ENCODE peak calls at places on chromosome 2, in ten cellular contexts. A is aorta, L is right lobe of liver, V is fibroblast of lung, I is H9, Z is PC-3, M is trophoblast cell, B is lung, R is cardiac muscle cell, H is ovary. G is an unnamed sample. For H3K4me1, the result is how much of the 10 kb centered on the place peaks cover.

GRCh38 chr2:46125798-46126197 is 171.4 kb upstream of the EPAS1 start:
- DNase-seq in A (no peak), L (no peak), V (no peak), I (no peak), Z (no peak), M (no peak), B (no peak), R (no peak), H (no peak), G (no peak)

GRCh38 chr2:73080321-73081131 is 9.0 kb upstream of the SFXN5 start:
- DNase-seq in A (no peak), L (no peak), V (no peak), I (no peak), Z (no peak), M (no peak), B (no peak), R (peak), H (no peak), G (no peak)

GRCh38 chr2:19349911-19350677 is 8.3 kb downstream of the OSR1 start:
- DNase-seq in A (peak), L (peak), V (peak), I (peak), Z (peak), M (peak), B (no peak), R (peak), H (no peak), G (no peak)

GRCh38 chr2:10783421-10783820 is 29.2 kb downstream of the PDIA6 start:
- DNase-seq in A (no peak), L (no peak), V (peak), I (no peak), Z (peak), M (no peak), B (no peak), R (no peak), H (no peak), G (no peak)

GRCh38 chr2:1253608-1254007 is 159.7 kb upstream of the TPO start:
- DNase-seq in A (no peak), L (no peak), V (no peak), I (no peak), Z (no peak), M (no peak), B (no peak), R (no peak), H (no peak), G (no peak)

GRCh38 chr2:102481931-102482330 is 8.9 kb downstream of the SLC9A4 start:
- DNase-seq in A (no peak), L (no peak), V (no peak), I (no peak), Z (no peak), M (no peak), B (no peak), R (no peak), H (no peak), G (no peak)

GRCh38 chr2:197008229-197008628 is 81.7 kb upstream of the PGAP1 start:
- DNase-seq in A (no peak), L (no peak), V (peak), I (no peak), Z (peak), M (peak), B (no peak), R (peak), H (no peak), G (no peak)

GRCh38 chr2:101330253-101330921 is 21.9 kb upstream of the RNF149 start:
- DNase-seq in A (peak), L (no peak), V (peak), I (peak), Z (no peak), M (no peak), B (no peak), R (peak), H (no peak), G (no peak)

GRCh38 chr2:133667085-133667484 is 98.8 kb upstream of the NCKAP5 start:
- DNase-seq in A (no peak), L (no peak), V (peak), I (no peak), Z (peak), M (no peak), B (no peak), R (peak), H (no peak), G (no peak)

GRCh38 chr2:3309496-3310355 is 67.9 kb downstream of the EIPR1 start:
- DNase-seq in A (no peak), L (peak), V (no peak), I (no peak), Z (no peak), M (no peak), B (no peak), R (no peak), H (no peak), G (no peak)

GRCh38 chr2:138707424-138708074 is 72.6 kb downstream of the NXPH2 start:
- DNase-seq in A (no peak), L (no peak), V (peak), I (no peak), Z (peak), M (no peak), B (no peak), R (peak), H (no peak), G (no peak)

GRCh38 chr2:28080911-28081310 is 190.4 kb downstream of the BABAM2 start:
- DNase-seq in A (peak), L (no peak), V (peak), I (no peak), Z (peak), M (peak), B (no peak), R (peak), H (peak), G (no peak)

GRCh38 chr2:204834716-204835115 is 289.4 kb downstream of the PARD3B start:
- DNase-seq in A (no peak), L (no peak), V (no peak), I (no peak), Z (no peak), M (no peak), B (no peak), R (no peak), H (no peak), G (no peak)

GRCh38 chr2:4930704-4931103 is 761.5 kb upstream of the SOX11 start:
- DNase-seq in A (no peak), L (no peak), V (no peak), I (no peak), Z (no peak), M (no peak), B (no peak), R (no peak), H (no peak), G (no peak)

DNA sequence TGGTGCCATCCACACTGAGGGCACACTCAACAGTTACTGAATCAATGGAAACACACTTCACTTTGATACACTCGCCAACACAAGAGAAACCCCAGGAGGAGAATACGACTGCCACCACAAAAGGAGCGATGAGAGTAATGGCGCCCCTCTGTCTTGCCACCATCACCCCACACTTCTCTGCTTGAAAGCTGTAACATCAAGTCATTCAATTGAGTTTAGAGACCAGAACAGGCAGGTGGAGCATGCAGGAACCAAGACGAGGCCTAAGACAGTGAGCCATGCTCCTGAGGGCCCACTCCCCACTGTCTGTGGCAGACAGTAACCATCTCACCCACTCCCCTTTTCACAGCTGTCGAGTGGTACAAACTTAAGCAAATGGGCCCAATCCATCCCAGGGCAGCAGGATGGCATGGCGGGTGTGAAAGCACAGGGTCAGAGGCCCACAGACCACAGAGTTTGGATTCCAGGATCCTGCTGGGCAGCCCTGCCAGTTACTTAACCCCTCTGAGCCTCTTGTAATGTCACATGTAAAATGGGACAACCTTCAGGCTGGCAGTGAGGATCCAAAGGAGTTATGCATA is 101.9 kb downstream of the TNS1 start:
- DNase-seq in A (no peak), L (no peak), V (no peak), I (no peak), Z (no peak), M (no peak), B (no peak), R (no peak), H (no peak), G (no peak)
- H3K4me1 ChIP-seq in A (under half), L (half or more), V (under half), I (under half), Z (under half), M (under half), B (half or more), R (under half), H (half or more), G (under half)

GRCh38 chr2:188265315-188265714 is 26.4 kb upstream of the GULP1 start:
- DNase-seq in A (no peak), L (no peak), V (no peak), I (no peak), Z (no peak), M (no peak), B (no peak), R (peak), H (no peak), G (no peak)
- H3K4me1 ChIP-seq in A (under half), L (under half), V (under half), I (under half), Z (under half), M (under half), B (under half), R (under half), H (under half), G (under half)

GRCh38 chr2:180987146-180987545 is 6.7 kb downstream of the UBE2E3 start:
- DNase-seq in A (no peak), L (no peak), V (no peak), I (no peak), Z (no peak), M (no peak), B (no peak), R (no peak), H (no peak), G (no peak)
- H3K4me1 ChIP-seq in A (under half), L (under half), V (under half), I (under half), Z (half or more), M (under half), B (under half), R (under half), H (under half), G (under half)

GRCh38 chr2:75609937-75610508 is 36.6 kb upstream of the MRPL19 start:
- DNase-seq in A (no peak), L (no peak), V (peak), I (no peak), Z (peak), M (no peak), B (no peak), R (no peak), H (no peak), G (no peak)

GRCh38 chr2:75607988-75608683 is 38.4 kb upstream of the MRPL19 start:
- DNase-seq in A (no peak), L (no peak), V (peak), I (peak), Z (peak), M (no peak), B (no peak), R (no peak), H (no peak), G (no peak)

GRCh38 chr2:75606851-75607798 is 39.5 kb upstream of the MRPL19 start:
- DNase-seq in A (no peak), L (no peak), V (peak), I (no peak), Z (peak), M (peak), B (no peak), R (peak), H (no peak), G (no peak)

GRCh38 chr2:75609334-75609689 is 37.3 kb upstream of the MRPL19 start:
- DNase-seq in A (no peak), L (no peak), V (no peak), I (no peak), Z (no peak), M (no peak), B (no peak), R (no peak), H (no peak), G (no peak)

DNA sequence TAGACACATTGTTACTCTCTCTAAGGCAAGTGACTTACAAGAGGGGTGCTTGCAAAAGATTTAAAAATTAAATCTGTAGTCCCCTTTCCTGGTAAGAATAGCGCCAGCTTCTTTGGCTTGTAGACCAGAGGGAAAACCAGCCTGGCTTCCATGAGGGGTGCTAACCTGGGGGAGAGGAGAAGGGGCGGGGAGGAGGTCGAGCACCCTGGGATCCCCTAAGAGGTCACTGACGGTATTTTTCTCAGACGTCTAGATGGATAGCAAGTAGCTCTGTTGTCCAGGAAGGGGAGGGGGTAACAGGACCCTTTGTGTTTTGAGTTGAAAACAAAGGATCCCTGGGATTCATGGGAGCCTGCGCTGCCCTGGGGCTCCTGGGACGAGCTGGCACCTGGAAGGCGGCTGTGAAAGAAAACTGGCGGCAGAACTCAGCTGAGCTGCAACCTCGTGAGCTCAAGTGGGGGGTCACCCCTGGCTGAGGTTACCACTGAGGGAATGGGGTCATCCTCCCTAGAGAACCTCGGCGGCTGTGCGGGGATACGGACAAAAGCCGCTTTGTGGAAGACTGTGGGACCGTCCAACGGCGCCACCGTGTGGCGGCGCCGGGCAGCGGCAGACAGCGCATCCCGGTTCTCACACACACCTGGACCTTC is 37.8 kb upstream of the MRPL19 start:
- DNase-seq in A (no peak), L (peak), V (peak), I (peak), Z (peak), M (peak), B (peak), R (peak), H (peak), G (peak)
- H3K4me1 ChIP-seq in A (under half), L (under half), V (under half), I (under half), Z (half or more), M (under half), B (under half), R (under half), H (under half), G (under half)

G was measured in Panc1.